ENCODE peak calls at places on chromosomes 16 and 17, in seven cellular contexts. One of them, this sample, is unnamed.
A peak's percentile ranks its signal among the peaks of the same experiment; 100 is the strongest.

GRCh38 chr16:82972520-82972919 is 345.8 kb downstream of the CDH13 start:
- DNase-seq in endodermal cell: no peak
- DNase-seq in activated naive CD8-positive, alpha-beta T cell treated with anti-CD3 and anti-CD28 coated beads, Interleukin-2, amount 50 U/mL, for 24 hours: no peak
- DNase-seq in fibroblast of lung: no peak
- DNase-seq in fibroblast of the aortic adventitia: no peak
- DNase-seq in NCI-H1694: peak; percentile 8
- DNase-seq in WTC11: no peak
- DNase-seq in this sample: no peak

GRCh38 chr17:41891135-41892065 is 26.2 kb upstream of the KLHL11 start:
- DNase-seq in endodermal cell: no peak
- DNase-seq in activated naive CD8-positive, alpha-beta T cell treated with anti-CD3 and anti-CD28 coated beads, Interleukin-2, amount 50 U/mL, for 24 hours: no peak
- DNase-seq in fibroblast of lung: no peak
- DNase-seq in fibroblast of the aortic adventitia: no peak
- DNase-seq in NCI-H1694: no peak
- DNase-seq in WTC11: no peak
- DNase-seq in this sample: no peak

GRCh38 chr16:51151435-51151950 is 423 bp upstream of the SALL1 start:
- DNase-seq in endodermal cell: peak; percentile 95
- DNase-seq in activated naive CD8-positive, alpha-beta T cell treated with anti-CD3 and anti-CD28 coated beads, Interleukin-2, amount 50 U/mL, for 24 hours: no peak
- DNase-seq in fibroblast of lung: peak; percentile 37
- DNase-seq in fibroblast of the aortic adventitia: peak; percentile 81
- DNase-seq in NCI-H1694: peak; percentile 44
- DNase-seq in WTC11: peak; percentile 85
- DNase-seq in this sample: peak; percentile 67

GRCh38 chr16:49562228-49562627 is 188.6 kb downstream of the C16orf78 start:
- DNase-seq in endodermal cell: no peak
- DNase-seq in activated naive CD8-positive, alpha-beta T cell treated with anti-CD3 and anti-CD28 coated beads, Interleukin-2, amount 50 U/mL, for 24 hours: no peak
- DNase-seq in fibroblast of lung: no peak
- DNase-seq in fibroblast of the aortic adventitia: no peak
- DNase-seq in NCI-H1694: no peak
- DNase-seq in WTC11: no peak
- DNase-seq in this sample: no peak

GRCh38 chr16:88917146-88917914 is 50.9 kb upstream of the PABPN1L start:
- DNase-seq in endodermal cell: peak; percentile 95
- DNase-seq in activated naive CD8-positive, alpha-beta T cell treated with anti-CD3 and anti-CD28 coated beads, Interleukin-2, amount 50 U/mL, for 24 hours: no peak
- DNase-seq in fibroblast of lung: no peak
- DNase-seq in fibroblast of the aortic adventitia: no peak
- DNase-seq in NCI-H1694: no peak
- DNase-seq in WTC11: no peak
- DNase-seq in this sample: no peak

GRCh38 chr17:15966879-15967248 is 21.9 kb downstream of the ADORA2B start:
- DNase-seq in endodermal cell: peak; percentile 90
- DNase-seq in activated naive CD8-positive, alpha-beta T cell treated with anti-CD3 and anti-CD28 coated beads, Interleukin-2, amount 50 U/mL, for 24 hours: no peak
- DNase-seq in fibroblast of lung: no peak
- DNase-seq in fibroblast of the aortic adventitia: no peak
- DNase-seq in NCI-H1694: no peak
- DNase-seq in WTC11: peak; percentile 66
- DNase-seq in this sample: peak; percentile 50

GRCh38 chr17:16351831-16352230 is 1.4 kb downstream of the CENPV start:
- DNase-seq in endodermal cell: no peak
- DNase-seq in activated naive CD8-positive, alpha-beta T cell treated with anti-CD3 and anti-CD28 coated beads, Interleukin-2, amount 50 U/mL, for 24 hours: no peak
- DNase-seq in fibroblast of lung: peak; percentile 54
- DNase-seq in fibroblast of the aortic adventitia: peak; percentile 56
- DNase-seq in NCI-H1694: no peak
- DNase-seq in WTC11: no peak
- DNase-seq in this sample: no peak

GRCh38 chr17:348012-348411 is 4.6 kb downstream of the RPH3AL start:
- DNase-seq in endodermal cell: no peak
- DNase-seq in activated naive CD8-positive, alpha-beta T cell treated with anti-CD3 and anti-CD28 coated beads, Interleukin-2, amount 50 U/mL, for 24 hours: no peak
- DNase-seq in fibroblast of lung: no peak
- DNase-seq in fibroblast of the aortic adventitia: no peak
- DNase-seq in NCI-H1694: no peak
- DNase-seq in WTC11: no peak
- DNase-seq in this sample: no peak

GRCh38 chr17:9512323-9513168 is 63.1 kb downstream of the STX8 start:
- DNase-seq in endodermal cell: no peak
- DNase-seq in activated naive CD8-positive, alpha-beta T cell treated with anti-CD3 and anti-CD28 coated beads, Interleukin-2, amount 50 U/mL, for 24 hours: no peak
- DNase-seq in fibroblast of lung: peak; percentile 70
- DNase-seq in fibroblast of the aortic adventitia: peak; percentile 47
- DNase-seq in NCI-H1694: no peak
- DNase-seq in WTC11: no peak
- DNase-seq in this sample: peak; percentile 16

GRCh38 chr17:78034429-78035091 is 76.1 kb downstream of the TNRC6C start:
- DNase-seq in endodermal cell: no peak
- DNase-seq in activated naive CD8-positive, alpha-beta T cell treated with anti-CD3 and anti-CD28 coated beads, Interleukin-2, amount 50 U/mL, for 24 hours: no peak
- DNase-seq in fibroblast of lung: no peak
- DNase-seq in fibroblast of the aortic adventitia: peak; percentile 47
- DNase-seq in NCI-H1694: no peak
- DNase-seq in WTC11: no peak
- DNase-seq in this sample: peak; percentile 45

GRCh38 chr17:28726396-28726911 is 421 bp upstream of the TLCD1 start:
- DNase-seq in endodermal cell: peak; percentile 94
- DNase-seq in activated naive CD8-positive, alpha-beta T cell treated with anti-CD3 and anti-CD28 coated beads, Interleukin-2, amount 50 U/mL, for 24 hours: peak; percentile 82
- DNase-seq in fibroblast of lung: peak; percentile 57
- DNase-seq in fibroblast of the aortic adventitia: peak; percentile 47
- DNase-seq in NCI-H1694: peak; percentile 54
- DNase-seq in WTC11: peak; percentile 74
- DNase-seq in this sample: no peak

GRCh38 chr16:87057951-87058560 is 259.1 kb downstream of the C16orf95 start:
- DNase-seq in endodermal cell: peak; percentile 35
- DNase-seq in activated naive CD8-positive, alpha-beta T cell treated with anti-CD3 and anti-CD28 coated beads, Interleukin-2, amount 50 U/mL, for 24 hours: no peak
- DNase-seq in fibroblast of lung: no peak
- DNase-seq in fibroblast of the aortic adventitia: no peak
- DNase-seq in NCI-H1694: no peak
- DNase-seq in WTC11: no peak
- DNase-seq in this sample: no peak

GRCh38 chr17:44002141-44002848 is 2.1 kb upstream of the NAGS start:
- DNase-seq in endodermal cell: no peak
- DNase-seq in activated naive CD8-positive, alpha-beta T cell treated with anti-CD3 and anti-CD28 coated beads, Interleukin-2, amount 50 U/mL, for 24 hours: no peak
- DNase-seq in fibroblast of lung: peak; percentile 88
- DNase-seq in fibroblast of the aortic adventitia: peak; percentile 90
- DNase-seq in NCI-H1694: no peak
- DNase-seq in WTC11: no peak
- DNase-seq in this sample: no peak

GRCh38 chr17:17666111-17666714 is 15.0 kb upstream of the RAI1 start:
- DNase-seq in endodermal cell: no peak
- DNase-seq in activated naive CD8-positive, alpha-beta T cell treated with anti-CD3 and anti-CD28 coated beads, Interleukin-2, amount 50 U/mL, for 24 hours: no peak
- DNase-seq in fibroblast of lung: peak; percentile 68
- DNase-seq in fibroblast of the aortic adventitia: peak; percentile 62
- DNase-seq in NCI-H1694: no peak
- DNase-seq in WTC11: no peak
- DNase-seq in this sample: no peak

GRCh38 chr17:27531469-27531948 is 75.3 kb downstream of the KSR1 start:
- DNase-seq in endodermal cell: no peak
- DNase-seq in activated naive CD8-positive, alpha-beta T cell treated with anti-CD3 and anti-CD28 coated beads, Interleukin-2, amount 50 U/mL, for 24 hours: no peak
- DNase-seq in fibroblast of lung: no peak
- DNase-seq in fibroblast of the aortic adventitia: no peak
- DNase-seq in NCI-H1694: no peak
- DNase-seq in WTC11: no peak
- DNase-seq in this sample: no peak

This sample was measured in H4.